ENCODE peak calls at places on chromosomes 6 and 20, in four cellular contexts. One of them, this sample, is unnamed.

GRCh38 chr6:33034554-33034953 is 25.2 kb upstream of the HLA-DOA start:
- DNase-seq in thyroid gland: no peak
- DNase-seq in stimulated activated CD8-positive, alpha-beta memory T cell treated with anti-CD3 and anti-CD28 coated beads, Interleukin-7, amount 100 ng/mL, for 1 hour: no peak
- DNase-seq in NCI-H2171 treated with DMSO at 0.1 percent for 48 hours: no peak
- DNase-seq in this sample: no peak

GRCh38 chr20:22492497-22492896 is 91.9 kb downstream of the FOXA2 start:
- DNase-seq in thyroid gland: no peak
- DNase-seq in stimulated activated CD8-positive, alpha-beta memory T cell treated with anti-CD3 and anti-CD28 coated beads, Interleukin-7, amount 100 ng/mL, for 1 hour: no peak
- DNase-seq in NCI-H2171 treated with DMSO at 0.1 percent for 48 hours: no peak
- DNase-seq in this sample: no peak

GRCh38 chr20:46349742-46350056 is 41.4 kb upstream of the CDH22 start:
- DNase-seq in thyroid gland: peak
- DNase-seq in stimulated activated CD8-positive, alpha-beta memory T cell treated with anti-CD3 and anti-CD28 coated beads, Interleukin-7, amount 100 ng/mL, for 1 hour: no peak
- DNase-seq in NCI-H2171 treated with DMSO at 0.1 percent for 48 hours: no peak
- DNase-seq in this sample: no peak

GRCh38 chr6:20205722-20206154 is 6.5 kb downstream of the MBOAT1 start:
- DNase-seq in thyroid gland: no peak
- DNase-seq in stimulated activated CD8-positive, alpha-beta memory T cell treated with anti-CD3 and anti-CD28 coated beads, Interleukin-7, amount 100 ng/mL, for 1 hour: no peak
- DNase-seq in NCI-H2171 treated with DMSO at 0.1 percent for 48 hours: no peak
- DNase-seq in this sample: no peak

GRCh38 chr6:1597924-1598323 is 11.8 kb upstream of the FOXC1 start:
- DNase-seq in thyroid gland: no peak
- DNase-seq in stimulated activated CD8-positive, alpha-beta memory T cell treated with anti-CD3 and anti-CD28 coated beads, Interleukin-7, amount 100 ng/mL, for 1 hour: no peak
- DNase-seq in NCI-H2171 treated with DMSO at 0.1 percent for 48 hours: no peak
- DNase-seq in this sample: peak

GRCh38 chr20:22232473-22232872 is 351.9 kb downstream of the FOXA2 start:
- DNase-seq in thyroid gland: no peak
- DNase-seq in stimulated activated CD8-positive, alpha-beta memory T cell treated with anti-CD3 and anti-CD28 coated beads, Interleukin-7, amount 100 ng/mL, for 1 hour: no peak
- DNase-seq in NCI-H2171 treated with DMSO at 0.1 percent for 48 hours: no peak
- DNase-seq in this sample: no peak

GRCh38 chr6:7088076-7088742 is 19.6 kb upstream of the RREB1 start:
- DNase-seq in thyroid gland: no peak
- DNase-seq in stimulated activated CD8-positive, alpha-beta memory T cell treated with anti-CD3 and anti-CD28 coated beads, Interleukin-7, amount 100 ng/mL, for 1 hour: no peak
- DNase-seq in NCI-H2171 treated with DMSO at 0.1 percent for 48 hours: no peak
- DNase-seq in this sample: no peak

GRCh38 chr6:35092362-35093117 is 48.6 kb downstream of the TCP11 start:
- DNase-seq in thyroid gland: no peak
- DNase-seq in stimulated activated CD8-positive, alpha-beta memory T cell treated with anti-CD3 and anti-CD28 coated beads, Interleukin-7, amount 100 ng/mL, for 1 hour: no peak
- DNase-seq in NCI-H2171 treated with DMSO at 0.1 percent for 48 hours: no peak
- DNase-seq in this sample: peak

GRCh38 chr20:872855-873520 is 39.5 kb downstream of the FAM110A start:
- DNase-seq in thyroid gland: no peak
- DNase-seq in stimulated activated CD8-positive, alpha-beta memory T cell treated with anti-CD3 and anti-CD28 coated beads, Interleukin-7, amount 100 ng/mL, for 1 hour: no peak
- DNase-seq in NCI-H2171 treated with DMSO at 0.1 percent for 48 hours: no peak
- DNase-seq in this sample: no peak

GRCh38 chr6:68967549-68968300 is 332.6 kb downstream of the ADGRB3 start:
- DNase-seq in thyroid gland: peak
- DNase-seq in stimulated activated CD8-positive, alpha-beta memory T cell treated with anti-CD3 and anti-CD28 coated beads, Interleukin-7, amount 100 ng/mL, for 1 hour: no peak
- DNase-seq in NCI-H2171 treated with DMSO at 0.1 percent for 48 hours: peak
- DNase-seq in this sample: peak

GRCh38 chr20:49908258-49908565 is 7.1 kb downstream of the SPATA2 start:
- DNase-seq in thyroid gland: no peak
- DNase-seq in stimulated activated CD8-positive, alpha-beta memory T cell treated with anti-CD3 and anti-CD28 coated beads, Interleukin-7, amount 100 ng/mL, for 1 hour: no peak
- DNase-seq in NCI-H2171 treated with DMSO at 0.1 percent for 48 hours: no peak
- DNase-seq in this sample: no peak

GRCh38 chr6:132359891-132360290 is 41.4 kb downstream of the MOXD1 start:
- DNase-seq in thyroid gland: no peak
- DNase-seq in stimulated activated CD8-positive, alpha-beta memory T cell treated with anti-CD3 and anti-CD28 coated beads, Interleukin-7, amount 100 ng/mL, for 1 hour: no peak
- DNase-seq in NCI-H2171 treated with DMSO at 0.1 percent for 48 hours: no peak
- DNase-seq in this sample: no peak

GRCh38 chr6:112275365-112275764 is 21.0 kb upstream of the LAMA4 start:
- DNase-seq in thyroid gland: no peak
- DNase-seq in stimulated activated CD8-positive, alpha-beta memory T cell treated with anti-CD3 and anti-CD28 coated beads, Interleukin-7, amount 100 ng/mL, for 1 hour: no peak
- DNase-seq in NCI-H2171 treated with DMSO at 0.1 percent for 48 hours: no peak
- DNase-seq in this sample: no peak

GRCh38 chr6:75932067-75932466 is 140.4 kb downstream of the IMPG1 start:
- DNase-seq in thyroid gland: no peak
- DNase-seq in stimulated activated CD8-positive, alpha-beta memory T cell treated with anti-CD3 and anti-CD28 coated beads, Interleukin-7, amount 100 ng/mL, for 1 hour: no peak
- DNase-seq in NCI-H2171 treated with DMSO at 0.1 percent for 48 hours: no peak
- DNase-seq in this sample: peak

GRCh38 chr20:34055290-34055689 is 56.8 kb downstream of the EIF2S2 start:
- DNase-seq in thyroid gland: no peak
- DNase-seq in stimulated activated CD8-positive, alpha-beta memory T cell treated with anti-CD3 and anti-CD28 coated beads, Interleukin-7, amount 100 ng/mL, for 1 hour: no peak
- DNase-seq in NCI-H2171 treated with DMSO at 0.1 percent for 48 hours: no peak
- DNase-seq in this sample: no peak

GRCh38 chr6:76262240-76262639 is 189.8 kb upstream of the IMPG1 start:
- DNase-seq in thyroid gland: no peak
- DNase-seq in stimulated activated CD8-positive, alpha-beta memory T cell treated with anti-CD3 and anti-CD28 coated beads, Interleukin-7, amount 100 ng/mL, for 1 hour: no peak
- DNase-seq in NCI-H2171 treated with DMSO at 0.1 percent for 48 hours: no peak
- DNase-seq in this sample: no peak

GRCh38 chr20:237479-237878 is 10.4 kb downstream of the DEFB129 start:
- DNase-seq in thyroid gland: no peak
- DNase-seq in stimulated activated CD8-positive, alpha-beta memory T cell treated with anti-CD3 and anti-CD28 coated beads, Interleukin-7, amount 100 ng/mL, for 1 hour: no peak
- DNase-seq in NCI-H2171 treated with DMSO at 0.1 percent for 48 hours: no peak
- DNase-seq in this sample: no peak

GRCh38 chr20:18506744-18507143 is 996 bp upstream of the SEC23B start:
- DNase-seq in thyroid gland: no peak
- DNase-seq in stimulated activated CD8-positive, alpha-beta memory T cell treated with anti-CD3 and anti-CD28 coated beads, Interleukin-7, amount 100 ng/mL, for 1 hour: no peak
- DNase-seq in NCI-H2171 treated with DMSO at 0.1 percent for 48 hours: no peak
- DNase-seq in this sample: no peak

GRCh38 chr20:48772183-48772976 is 55.4 kb downstream of the PREX1 start:
- DNase-seq in thyroid gland: no peak
- DNase-seq in stimulated activated CD8-positive, alpha-beta memory T cell treated with anti-CD3 and anti-CD28 coated beads, Interleukin-7, amount 100 ng/mL, for 1 hour: no peak
- DNase-seq in NCI-H2171 treated with DMSO at 0.1 percent for 48 hours: no peak
- DNase-seq in this sample: no peak

GRCh38 chr6:63430985-63431519 is 111.3 kb upstream of the LGSN start:
- DNase-seq in thyroid gland: no peak
- DNase-seq in stimulated activated CD8-positive, alpha-beta memory T cell treated with anti-CD3 and anti-CD28 coated beads, Interleukin-7, amount 100 ng/mL, for 1 hour: no peak
- DNase-seq in NCI-H2171 treated with DMSO at 0.1 percent for 48 hours: no peak
- DNase-seq in this sample: no peak

GRCh38 chr6:106547053-106547414 is 82.3 kb downstream of the RTN4IP1 start:
- DNase-seq in thyroid gland: no peak
- DNase-seq in stimulated activated CD8-positive, alpha-beta memory T cell treated with anti-CD3 and anti-CD28 coated beads, Interleukin-7, amount 100 ng/mL, for 1 hour: no peak
- DNase-seq in NCI-H2171 treated with DMSO at 0.1 percent for 48 hours: no peak
- DNase-seq in this sample: no peak

GRCh38 chr6:107862383-107862782 is 38.3 kb upstream of the SCML4 start:
- DNase-seq in thyroid gland: peak
- DNase-seq in stimulated activated CD8-positive, alpha-beta memory T cell treated with anti-CD3 and anti-CD28 coated beads, Interleukin-7, amount 100 ng/mL, for 1 hour: no peak
- DNase-seq in NCI-H2171 treated with DMSO at 0.1 percent for 48 hours: peak
- DNase-seq in this sample: no peak

GRCh38 chr6:35776364-35777215 is at the start of gene CLPSL2:
- DNase-seq in thyroid gland: peak
- DNase-seq in stimulated activated CD8-positive, alpha-beta memory T cell treated with anti-CD3 and anti-CD28 coated beads, Interleukin-7, amount 100 ng/mL, for 1 hour: no peak
- DNase-seq in NCI-H2171 treated with DMSO at 0.1 percent for 48 hours: peak
- DNase-seq in this sample: peak

GRCh38 chr6:37024665-37025337 is 19.3 kb downstream of the FGD2 start:
- DNase-seq in thyroid gland: no peak
- DNase-seq in stimulated activated CD8-positive, alpha-beta memory T cell treated with anti-CD3 and anti-CD28 coated beads, Interleukin-7, amount 100 ng/mL, for 1 hour: no peak
- DNase-seq in NCI-H2171 treated with DMSO at 0.1 percent for 48 hours: no peak
- DNase-seq in this sample: peak

GRCh38 chr20:29762620-29763019 is 1494.8 kb upstream of the DEFB115 start:
- DNase-seq in thyroid gland: no peak
- DNase-seq in stimulated activated CD8-positive, alpha-beta memory T cell treated with anti-CD3 and anti-CD28 coated beads, Interleukin-7, amount 100 ng/mL, for 1 hour: no peak
- DNase-seq in NCI-H2171 treated with DMSO at 0.1 percent for 48 hours: no peak
- DNase-seq in this sample: no peak

GRCh38 chr6:117545161-117545595 is 57.1 kb downstream of the GOPC start:
- DNase-seq in thyroid gland: no peak
- DNase-seq in stimulated activated CD8-positive, alpha-beta memory T cell treated with anti-CD3 and anti-CD28 coated beads, Interleukin-7, amount 100 ng/mL, for 1 hour: no peak
- DNase-seq in NCI-H2171 treated with DMSO at 0.1 percent for 48 hours: peak
- DNase-seq in this sample: no peak

GRCh38 chr6:98747960-98748359 is 86.4 kb upstream of the POU3F2 start:
- DNase-seq in thyroid gland: no peak
- DNase-seq in stimulated activated CD8-positive, alpha-beta memory T cell treated with anti-CD3 and anti-CD28 coated beads, Interleukin-7, amount 100 ng/mL, for 1 hour: no peak
- DNase-seq in NCI-H2171 treated with DMSO at 0.1 percent for 48 hours: no peak
- DNase-seq in this sample: peak

GRCh38 chr6:10542135-10542689 is 21.1 kb downstream of the GCNT2 start:
- DNase-seq in thyroid gland: no peak
- DNase-seq in stimulated activated CD8-positive, alpha-beta memory T cell treated with anti-CD3 and anti-CD28 coated beads, Interleukin-7, amount 100 ng/mL, for 1 hour: no peak
- DNase-seq in NCI-H2171 treated with DMSO at 0.1 percent for 48 hours: no peak
- DNase-seq in this sample: no peak

GRCh38 chr20:17896247-17896723 is 72.3 kb downstream of the SNX5 start:
- DNase-seq in thyroid gland: no peak
- DNase-seq in stimulated activated CD8-positive, alpha-beta memory T cell treated with anti-CD3 and anti-CD28 coated beads, Interleukin-7, amount 100 ng/mL, for 1 hour: no peak
- DNase-seq in NCI-H2171 treated with DMSO at 0.1 percent for 48 hours: no peak
- DNase-seq in this sample: peak